ENCODE peak calls at places on chromosomes 5 and 9, in five cellular contexts. One of them, this sample, is unnamed. For H3K4me1, the result is how much of the 10 kb centered on the place peaks cover.

GRCh38 chr5:96936431-96937221 is 746 bp downstream of the LNPEP start:
- DNase-seq in ovary: peak
- DNase-seq in cardiac muscle cell: no peak
- DNase-seq in vagina: no peak
- DNase-seq in psoas muscle: peak
- DNase-seq in this sample: peak

GRCh38 chr9:72726951-72727350 is 205.5 kb downstream of the TMC1 start:
- DNase-seq in vagina: no peak
- DNase-seq in cardiac muscle cell: peak
- DNase-seq in ovary: no peak
- DNase-seq in psoas muscle: no peak
- DNase-seq in this sample: no peak

GRCh38 chr5:113380299-113381014 is 54.3 kb downstream of the TSSK1B start:
- DNase-seq in vagina: no peak
- DNase-seq in cardiac muscle cell: peak
- DNase-seq in ovary: no peak
- DNase-seq in psoas muscle: no peak
- DNase-seq in this sample: no peak

GRCh38 chr5:33398501-33398900 is 42.3 kb upstream of the TARS1 start:
- DNase-seq in cardiac muscle cell: no peak
- DNase-seq in ovary: no peak
- DNase-seq in psoas muscle: no peak
- DNase-seq in vagina: no peak
- DNase-seq in this sample: no peak

GRCh38 chr5:111953351-111954127 is 196.5 kb upstream of the NREP start:
- DNase-seq in ovary: no peak
- DNase-seq in psoas muscle: no peak
- DNase-seq in cardiac muscle cell: peak
- DNase-seq in vagina: no peak
- DNase-seq in this sample: no peak

GRCh38 chr5:111930407-111930806 is 173.4 kb upstream of the NREP start:
- DNase-seq in psoas muscle: no peak
- DNase-seq in vagina: no peak
- DNase-seq in ovary: no peak
- DNase-seq in cardiac muscle cell: no peak
- DNase-seq in this sample: no peak

GRCh38 chr9:81729141-81729540 is 39.8 kb upstream of the TLE1 start:
- DNase-seq in psoas muscle: no peak
- DNase-seq in vagina: no peak
- DNase-seq in cardiac muscle cell: no peak
- DNase-seq in ovary: no peak
- DNase-seq in this sample: no peak

GRCh38 chr5:55063220-55063863 is 39.1 kb upstream of the GZMA start:
- DNase-seq in ovary: no peak
- DNase-seq in cardiac muscle cell: no peak
- DNase-seq in psoas muscle: no peak
- DNase-seq in vagina: no peak
- DNase-seq in this sample: no peak

GRCh38 chr5:113212244-113212920 is 222.4 kb downstream of the TSSK1B start:
- DNase-seq in ovary: peak
- DNase-seq in vagina: peak
- DNase-seq in cardiac muscle cell: peak
- DNase-seq in psoas muscle: no peak
- DNase-seq in this sample: no peak

GRCh38 chr9:90600029-90600428 is 42.6 kb downstream of the DIRAS2 start:
- DNase-seq in ovary: no peak
- DNase-seq in cardiac muscle cell: no peak
- DNase-seq in psoas muscle: no peak
- DNase-seq in vagina: no peak
- DNase-seq in this sample: no peak

GRCh38 chr5:119751734-119752094 is 122.4 kb downstream of the FAM170A start:
- DNase-seq in psoas muscle: no peak
- DNase-seq in vagina: no peak
- DNase-seq in ovary: no peak
- DNase-seq in cardiac muscle cell: no peak
- DNase-seq in this sample: no peak

GRCh38 chr5:91403404-91403803 is 20.3 kb upstream of the ARRDC3 start:
- DNase-seq in ovary: no peak
- DNase-seq in cardiac muscle cell: no peak
- DNase-seq in psoas muscle: no peak
- DNase-seq in vagina: no peak
- DNase-seq in this sample: no peak

GRCh38 chr9:69919461-69920061 is 98.9 kb downstream of the CFAP95 start:
- DNase-seq in psoas muscle: no peak
- DNase-seq in vagina: no peak
- DNase-seq in cardiac muscle cell: peak
- DNase-seq in ovary: no peak
- DNase-seq in this sample: no peak

GRCh38 chr9:95363051-95363841 is 45.7 kb upstream of the FANCC start:
- DNase-seq in psoas muscle: no peak
- DNase-seq in cardiac muscle cell: peak
- DNase-seq in vagina: no peak
- DNase-seq in ovary: no peak
- DNase-seq in this sample: no peak

GRCh38 chr9:137772281-137772873 is 105.2 kb upstream of the CACNA1B start:
- DNase-seq in vagina: no peak
- DNase-seq in psoas muscle: no peak
- DNase-seq in cardiac muscle cell: no peak
- DNase-seq in ovary: no peak
- DNase-seq in this sample: no peak

GRCh38 chr5:103434057-103434456 is 128.5 kb downstream of the NUDT12 start:
- DNase-seq in vagina: no peak
- DNase-seq in psoas muscle: no peak
- DNase-seq in cardiac muscle cell: no peak
- DNase-seq in ovary: no peak
- DNase-seq in this sample: no peak

GRCh38 chr5:127875235-127876021 is 172.2 kb downstream of the CCDC192 start:
- DNase-seq in cardiac muscle cell: peak
- DNase-seq in psoas muscle: peak
- DNase-seq in ovary: no peak
- DNase-seq in vagina: no peak
- DNase-seq in this sample: peak
- TF ChIP-seq CTCF in cardiac muscle cell: peak
- TF ChIP-seq CTCF in psoas muscle: peak
- TF ChIP-seq CTCF in ovary: no peak
- TF ChIP-seq CTCF in vagina: no peak
- TF ChIP-seq CTCF in this sample: peak

GRCh38 chr9:127971357-127972315 is 9.2 kb downstream of the EEIG1 start:
- DNase-seq in cardiac muscle cell: no peak
- DNase-seq in vagina: peak
- DNase-seq in ovary: peak
- DNase-seq in psoas muscle: no peak
- DNase-seq in this sample: no peak
- H3K4me1 ChIP-seq in cardiac muscle cell: half or more
- H3K4me1 ChIP-seq in vagina: half or more
- H3K4me1 ChIP-seq in ovary: half or more
- H3K4me1 ChIP-seq in psoas muscle: half or more
- H3K4me1 ChIP-seq in this sample: half or more

GRCh38 chr5:64767959-64768357 is 533 bp downstream of the SREK1IP1 start:
- DNase-seq in psoas muscle: no peak
- DNase-seq in cardiac muscle cell: no peak
- DNase-seq in ovary: no peak
- DNase-seq in vagina: no peak
- DNase-seq in this sample: no peak

GRCh38 chr5:64763948-64764503 is 4.5 kb downstream of the SREK1IP1 start:
- DNase-seq in vagina: no peak
- DNase-seq in ovary: no peak
- DNase-seq in cardiac muscle cell: no peak
- DNase-seq in psoas muscle: no peak
- DNase-seq in this sample: no peak

GRCh38 chr5:64766105-64766504 is 2.4 kb downstream of the SREK1IP1 start:
- DNase-seq in cardiac muscle cell: no peak
- DNase-seq in vagina: no peak
- DNase-seq in psoas muscle: no peak
- DNase-seq in ovary: no peak
- DNase-seq in this sample: no peak

GRCh38 chr5:64768358-64769312 is at the start of the genes CWC27 and SREK1IP1:
- DNase-seq in vagina: peak
- DNase-seq in cardiac muscle cell: peak
- DNase-seq in ovary: peak
- DNase-seq in psoas muscle: peak
- DNase-seq in this sample: peak

GRCh38 chr5:64766934-64767333 is 1.6 kb downstream of the SREK1IP1 start:
- DNase-seq in psoas muscle: no peak
- DNase-seq in vagina: no peak
- DNase-seq in cardiac muscle cell: no peak
- DNase-seq in ovary: no peak
- DNase-seq in this sample: no peak
- H3K4me3 ChIP-seq in psoas muscle: peak
- H3K4me3 ChIP-seq in vagina: peak
- H3K4me3 ChIP-seq in cardiac muscle cell: peak
- H3K4me3 ChIP-seq in ovary: peak
- H3K4me3 ChIP-seq in this sample: peak

GRCh38 chr5:157265714-157266285 is at the start of gene CYFIP2:
- DNase-seq in vagina: no peak
- DNase-seq in psoas muscle: peak
- DNase-seq in ovary: peak
- DNase-seq in cardiac muscle cell: peak
- DNase-seq in this sample: no peak
- TF ChIP-seq CTCF in vagina: no peak
- TF ChIP-seq CTCF in psoas muscle: no peak
- TF ChIP-seq CTCF in ovary: no peak
- TF ChIP-seq CTCF in cardiac muscle cell: no peak
- TF ChIP-seq CTCF in this sample: no peak

GRCh38 chr5:107400328-107400727 is 270.4 kb downstream of the EFNA5 start:
- DNase-seq in psoas muscle: no peak
- DNase-seq in ovary: no peak
- DNase-seq in vagina: no peak
- DNase-seq in cardiac muscle cell: no peak
- DNase-seq in this sample: no peak

GRCh38 chr5:107396351-107396690 is 274.4 kb downstream of the EFNA5 start:
- DNase-seq in ovary: no peak
- DNase-seq in cardiac muscle cell: no peak
- DNase-seq in vagina: no peak
- DNase-seq in psoas muscle: no peak
- DNase-seq in this sample: no peak

GRCh38 chr5:107395632-107396350 is 274.9 kb downstream of the EFNA5 start:
- DNase-seq in cardiac muscle cell: no peak
- DNase-seq in psoas muscle: no peak
- DNase-seq in ovary: no peak
- DNase-seq in vagina: no peak
- DNase-seq in this sample: no peak

GRCh38 chr5:107401470-107402085 is 269.2 kb downstream of the EFNA5 start:
- DNase-seq in vagina: no peak
- DNase-seq in psoas muscle: no peak
- DNase-seq in cardiac muscle cell: no peak
- DNase-seq in ovary: no peak
- DNase-seq in this sample: no peak

GRCh38 chr5:107398703-107399102 is 272.0 kb downstream of the EFNA5 start:
- DNase-seq in psoas muscle: no peak
- DNase-seq in ovary: no peak
- DNase-seq in vagina: no peak
- DNase-seq in cardiac muscle cell: no peak
- DNase-seq in this sample: no peak
- H3K4me1 ChIP-seq in psoas muscle: under half
- H3K4me1 ChIP-seq in ovary: under half
- H3K4me1 ChIP-seq in vagina: under half
- H3K4me1 ChIP-seq in cardiac muscle cell: under half
- H3K4me1 ChIP-seq in this sample: under half

GRCh38 chr9:109113239-109113638 is 6.5 kb downstream of the TMEM245 start:
- DNase-seq in psoas muscle: no peak
- DNase-seq in cardiac muscle cell: no peak
- DNase-seq in vagina: no peak
- DNase-seq in ovary: no peak
- DNase-seq in this sample: no peak

GRCh38 chr9:109115931-109116541 is 3.7 kb downstream of the TMEM245 start:
- DNase-seq in ovary: peak
- DNase-seq in vagina: no peak
- DNase-seq in psoas muscle: no peak
- DNase-seq in cardiac muscle cell: peak
- DNase-seq in this sample: no peak

GRCh38 chr9:109113892-109114609 is 5.7 kb downstream of the TMEM245 start:
- DNase-seq in psoas muscle: no peak
- DNase-seq in ovary: no peak
- DNase-seq in cardiac muscle cell: no peak
- DNase-seq in vagina: no peak
- DNase-seq in this sample: peak

GRCh38 chr9:109117856-109118801 is 1.6 kb downstream of the TMEM245 start:
- DNase-seq in cardiac muscle cell: peak
- DNase-seq in psoas muscle: peak
- DNase-seq in ovary: no peak
- DNase-seq in vagina: no peak
- DNase-seq in this sample: peak

GRCh38 chr9:109114670-109115069 is 5.1 kb downstream of the TMEM245 start:
- DNase-seq in cardiac muscle cell: peak
- DNase-seq in ovary: no peak
- DNase-seq in vagina: no peak
- DNase-seq in psoas muscle: no peak
- DNase-seq in this sample: no peak
- H3K4me3 ChIP-seq in cardiac muscle cell: no peak
- H3K4me3 ChIP-seq in ovary: no peak
- H3K4me3 ChIP-seq in vagina: no peak
- H3K4me3 ChIP-seq in psoas muscle: no peak
- H3K4me3 ChIP-seq in this sample: no peak

GRCh38 chr5:147935032-147935431 is 28.7 kb upstream of the C5orf46 start:
- DNase-seq in vagina: no peak
- DNase-seq in ovary: no peak
- DNase-seq in psoas muscle: no peak
- DNase-seq in cardiac muscle cell: peak
- DNase-seq in this sample: no peak
- TF ChIP-seq CTCF in vagina: no peak
- TF ChIP-seq CTCF in ovary: no peak
- TF ChIP-seq CTCF in psoas muscle: no peak
- TF ChIP-seq CTCF in cardiac muscle cell: peak
- TF ChIP-seq CTCF in this sample: peak

GRCh38 chr5:135446615-135447014 is 533 bp downstream of the DCANP1 start:
- DNase-seq in psoas muscle: no peak
- DNase-seq in vagina: no peak
- DNase-seq in cardiac muscle cell: no peak
- DNase-seq in ovary: no peak
- DNase-seq in this sample: no peak
- H3K4me1 ChIP-seq in psoas muscle: under half
- H3K4me1 ChIP-seq in vagina: under half
- H3K4me1 ChIP-seq in cardiac muscle cell: under half
- H3K4me1 ChIP-seq in ovary: under half
- H3K4me1 ChIP-seq in this sample: under half

GRCh38 chr9:16864741-16865434 is 5.6 kb downstream of the BNC2 start:
- DNase-seq in ovary: no peak
- DNase-seq in psoas muscle: no peak
- DNase-seq in vagina: no peak
- DNase-seq in cardiac muscle cell: peak
- DNase-seq in this sample: no peak
- H3K4me3 ChIP-seq in ovary: peak
- H3K4me3 ChIP-seq in psoas muscle: peak
- H3K4me3 ChIP-seq in vagina: no peak
- H3K4me3 ChIP-seq in cardiac muscle cell: no peak
- H3K4me3 ChIP-seq in this sample: peak

This sample was measured in gastrocnemius medialis.